ENCODE peak calls at places on chromosomes 11 and 22, in eight cellular contexts. K is epithelial cell of esophagus, T is spleen, F is foreskin fibroblast, P is colonic mucosa, Y is upper lobe of right lung, S is astrocyte of the spinal cord, J is fibroblast of lung. B is an unnamed sample.

GRCh38 chr22:38452373-38453064 is 2.5 kb downstream of the KCNJ4 start:
- DNase-seq in P (no peak), S (no peak), F (peak; percentile 14), K (peak; percentile 24), T (no peak), Y (no peak), J (peak; percentile 50), B (peak; percentile 44)

GRCh38 chr11:117094776-117095175 is 3.5 kb downstream of the SIK3 start:
- DNase-seq in J (peak; percentile 81), F (peak; percentile 26), P (no peak), S (peak; percentile 70), T (no peak), Y (no peak), K (peak; percentile 58), B (no peak)

GRCh38 chr22:22396741-22397291 is 111.7 kb downstream of the ZNF280B start:
- DNase-seq in K (no peak), P (no peak), Y (no peak), F (no peak), S (no peak), J (no peak), T (no peak), B (no peak)

GRCh38 chr22:36946436-36947158 is 33.2 kb downstream of the CSF2RB start:
- DNase-seq in P (no peak), K (no peak), S (no peak), T (no peak), Y (no peak), J (peak; percentile 52), F (peak; percentile 3), B (no peak)

GRCh38 chr22:19760652-19761002 is at the start of gene TBX1:
- DNase-seq in K (no peak), Y (no peak), P (no peak), T (no peak), J (no peak), F (no peak), S (no peak), B (no peak)

GRCh38 chr11:95363710-95364109 is 132.7 kb upstream of the SESN3 start:
- DNase-seq in T (no peak), Y (no peak), S (no peak), J (no peak), F (no peak), K (no peak), P (no peak), B (peak; percentile 80)

GRCh38 chr22:48262596-48263430 is 1500.4 kb downstream of the TBC1D22A start:
- DNase-seq in T (no peak), K (no peak), S (no peak), Y (no peak), P (no peak), J (no peak), F (no peak), B (no peak)

GRCh38 chr22:31279327-31279669 is 13.0 kb downstream of the PIK3IP1 start:
- DNase-seq in T (no peak), P (no peak), Y (no peak), K (no peak), S (no peak), J (no peak), F (no peak), B (no peak)

GRCh38 chr11:73838443-73839122 is 38.1 kb downstream of the COA4 start:
- DNase-seq in J (peak; percentile 77), T (no peak), Y (no peak), F (no peak), K (no peak), P (no peak), S (peak; percentile 72), B (no peak)

GRCh38 chr11:134942633-134943032 is 530.6 kb upstream of the B3GAT1 start:
- DNase-seq in Y (no peak), P (no peak), F (no peak), K (no peak), S (peak; percentile 62), T (no peak), J (peak; percentile 62), B (no peak)

GRCh38 chr11:13183094-13183825 is 94.3 kb upstream of the BMAL1 start:
- DNase-seq in S (peak; percentile 47), F (peak; percentile 18), K (peak; percentile 50), J (peak; percentile 83), P (no peak), Y (no peak), T (no peak), B (no peak)

GRCh38 chr11:106022795-106023275 is 795 bp upstream of the MSANTD4 start:
- DNase-seq in K (no peak), F (no peak), S (no peak), P (peak; percentile 17), T (no peak), J (no peak), Y (no peak), B (no peak)

GRCh38 chr11:1150769-1151365 is 6.9 kb upstream of the MUC5AC start:
- DNase-seq in K (no peak), F (peak; percentile 24), T (no peak), P (peak; percentile 52), Y (peak; percentile 47), J (peak; percentile 30), S (peak; percentile 48), B (no peak)

GRCh38 chr22:23533328-23533762 is 46.7 kb downstream of the IGLL1 start:
- DNase-seq in P (no peak), F (no peak), Y (peak; percentile 63), S (no peak), J (peak; percentile 19), T (peak; percentile 74), K (peak; percentile 47), B (peak; percentile 79)

GRCh38 chr22:39996732-39997131 is 2.0 kb downstream of the FAM83F start:
- DNase-seq in J (no peak), F (no peak), K (peak; percentile 34), T (no peak), P (no peak), Y (no peak), S (no peak), B (no peak)

GRCh38 chr11:57646221-57646620 is 3.5 kb downstream of the YPEL4 start:
- DNase-seq in Y (no peak), K (no peak), J (no peak), S (no peak), T (no peak), F (no peak), P (no peak), B (no peak)

GRCh38 chr11:121421149-121421906 is 30.8 kb upstream of the SORL1 start:
- DNase-seq in S (no peak), T (no peak), Y (no peak), F (no peak), K (no peak), P (no peak), J (peak; percentile 25), B (no peak)
- TF ChIP-seq CTCF in S (no peak), T (no peak), Y (no peak), F (no peak), K (no peak), P (no peak), J (no peak), B (no peak)

GRCh38 chr11:19160839-19161238 is 40.9 kb downstream of the CSRP3 start:
- DNase-seq in F (no peak), J (peak; percentile 5), S (no peak), Y (no peak), T (no peak), P (no peak), K (peak; percentile 19), B (no peak)
- TF ChIP-seq CTCF in F (no peak), J (no peak), S (no peak), Y (no peak), T (no peak), P (no peak), K (no peak), B (no peak)

GRCh38 chr11:68669301-68670090 is 14.8 kb upstream of the GAL start:
- DNase-seq in K (no peak), Y (peak; percentile 57), J (no peak), T (peak; percentile 65), P (no peak), S (no peak), F (no peak), B (peak; percentile 8)

GRCh38 chr11:68667511-68668253 is 16.7 kb upstream of the GAL start:
- DNase-seq in J (no peak), T (peak; percentile 41), P (no peak), K (no peak), Y (peak; percentile 34), S (no peak), F (no peak), B (peak; percentile 10)

GRCh38 chr11:68666854-68667253 is 17.5 kb upstream of the GAL start:
- DNase-seq in T (peak; percentile 8), J (no peak), S (no peak), F (no peak), K (no peak), P (no peak), Y (peak; percentile 16), B (no peak)

GRCh38 chr11:68673291-68673930 is 10.9 kb upstream of the GAL start:
- DNase-seq in Y (peak; percentile 26), P (no peak), F (no peak), K (no peak), T (peak; percentile 22), J (peak; percentile 16), S (peak; percentile 90), B (peak; percentile 10)

DNA sequence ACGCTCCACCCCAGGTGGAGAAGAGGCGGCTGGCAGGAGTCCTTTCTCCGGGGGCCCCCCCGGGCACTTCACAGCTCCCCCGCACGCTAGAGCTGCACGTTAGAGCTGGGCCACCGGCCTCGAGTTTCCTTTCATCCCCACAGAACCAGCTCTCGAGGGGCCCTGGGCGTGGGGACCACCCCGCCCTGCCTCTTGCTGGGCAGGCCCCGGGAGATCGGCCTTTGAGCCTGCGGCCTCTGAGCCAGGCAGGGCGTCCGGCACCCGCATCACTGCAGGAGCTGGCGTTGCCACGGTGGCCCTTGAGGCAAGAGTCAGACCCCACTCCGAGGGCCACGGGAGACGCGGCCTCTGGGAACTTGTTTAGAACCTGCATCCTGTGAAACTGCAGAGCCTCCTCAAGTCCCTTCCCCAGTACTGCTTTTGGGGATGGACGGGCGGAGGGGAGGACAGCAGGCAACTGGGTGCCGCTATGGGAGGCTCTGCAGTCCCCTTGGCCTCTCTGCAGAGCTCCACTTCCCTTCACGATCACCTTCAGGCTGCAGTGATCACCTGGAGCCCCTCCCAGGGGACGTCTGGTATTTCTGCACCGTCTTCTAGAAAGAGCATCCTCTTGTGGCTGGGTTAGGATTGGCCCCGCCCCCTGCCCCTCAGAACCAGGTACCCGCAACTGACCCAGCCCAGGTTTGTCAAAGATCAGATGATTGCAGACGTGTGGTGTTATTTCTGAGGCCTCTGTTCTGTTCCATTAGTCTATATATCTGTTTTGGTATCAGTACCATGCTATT is 13.9 kb upstream of the GAL start:
- DNase-seq in P (no peak), K (no peak), J (no peak), T (peak; percentile 71), S (no peak), F (no peak), Y (peak; percentile 63), B (no peak)
- TF ChIP-seq CTCF in P (no peak), K (no peak), J (no peak), T (no peak), S (no peak), F (no peak), Y (no peak), B (no peak)

DNA sequence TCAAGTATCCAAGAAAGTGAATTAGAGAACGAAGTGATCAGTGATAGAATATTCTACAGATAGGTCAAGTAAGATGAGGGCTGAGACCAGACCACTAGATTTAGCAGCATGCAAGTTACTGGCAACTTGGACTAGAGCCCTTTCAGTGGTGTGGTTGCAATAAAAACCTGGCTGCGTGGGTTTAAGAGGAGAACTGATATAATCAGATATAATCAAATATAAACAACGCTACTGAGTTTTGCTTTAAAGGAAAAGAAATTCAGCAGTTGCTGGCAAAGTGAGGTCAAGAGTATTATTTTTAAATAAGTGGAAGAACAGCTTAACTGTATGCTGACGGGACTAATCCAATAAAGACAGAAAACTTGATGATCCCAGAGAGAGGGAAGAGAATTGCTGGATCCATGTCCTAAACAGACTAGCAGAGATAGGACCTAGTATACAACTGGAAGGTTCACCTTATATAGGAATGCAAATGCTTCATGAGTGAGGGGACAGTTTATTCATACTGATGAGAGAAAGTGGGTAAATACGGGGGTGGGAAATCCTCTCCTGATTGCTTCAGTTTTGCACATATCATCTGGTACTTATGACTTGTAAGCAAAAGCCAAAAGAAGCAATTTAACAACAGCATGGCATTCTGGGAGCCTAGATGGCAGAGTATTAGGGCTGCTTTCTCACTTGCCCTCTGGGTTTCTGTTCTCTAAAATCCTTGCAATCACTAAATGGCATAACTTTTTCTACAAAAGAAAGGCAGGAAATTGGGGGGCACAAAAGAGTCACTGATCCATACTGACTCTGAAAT is 146.2 kb downstream of the RBFOX2 start:
- DNase-seq in F (no peak), Y (no peak), J (peak; percentile 59), T (no peak), K (no peak), P (no peak), S (no peak), B (no peak)
- TF ChIP-seq CTCF in F (no peak), Y (no peak), J (no peak), T (no peak), K (no peak), P (no peak), S (no peak), B (no peak)

B was measured in glutamatergic neuron.